ENCODE peak calls at places on chromosomes 5 and 9, in seven cellular contexts. J is CD4-positive, CD25-positive, alpha-beta regulatory T cell; V is body of pancreas; B is uterus; O is Karpas-422; X is heart left ventricle; C is psoas muscle. S is an unnamed sample.

GRCh38 chr5:33588654-33589372 is 148.0 kb downstream of the TARS1 start:
- DNase-seq in O (peak; percentile 90), J (peak; percentile 32), B (no peak), V (no peak), C (peak; percentile 50), X (no peak), S (no peak)

GRCh38 chr5:158847772-158848171 is 251.9 kb downstream of the EBF1 start:
- DNase-seq in V (no peak), C (no peak), X (no peak), J (no peak), B (no peak), O (peak; percentile 55), S (no peak)

GRCh38 chr5:91306497-91306896 is 76.6 kb downstream of the ARRDC3 start:
- DNase-seq in C (no peak), B (no peak), O (no peak), V (peak; percentile 30), J (no peak), X (no peak), S (no peak)

GRCh38 chr5:2020730-2021129 is 138.0 kb upstream of the IRX4 start:
- DNase-seq in J (no peak), O (no peak), C (no peak), V (no peak), X (no peak), B (no peak), S (no peak)

GRCh38 chr5:82748688-82749091 is 328.5 kb downstream of the TMEM167A start:
- DNase-seq in O (no peak), V (no peak), C (no peak), X (no peak), J (peak; percentile 1), B (no peak), S (no peak)

GRCh38 chr5:113112435-113112834 is 135.8 kb downstream of the DCP2 start:
- DNase-seq in V (peak; percentile 31), O (no peak), B (no peak), J (no peak), X (peak; percentile 44), C (no peak), S (no peak)

GRCh38 chr5:179143446-179143845 is 83.3 kb downstream of the ZNF354C start:
- DNase-seq in C (peak; percentile 50), X (no peak), V (no peak), O (peak; percentile 62), B (no peak), J (no peak), S (no peak)

GRCh38 chr5:58201922-58202648 is 257.8 kb downstream of the PLK2 start:
- DNase-seq in J (no peak), X (no peak), O (no peak), V (no peak), C (no peak), B (no peak), S (no peak)

GRCh38 chr5:157342822-157343402 is 77.0 kb downstream of the CYFIP2 start:
- DNase-seq in X (no peak), V (peak; percentile 24), C (peak; percentile 55), J (peak; percentile 23), O (peak; percentile 56), B (no peak), S (peak; percentile 70)

GRCh38 chr5:10768304-10768899 is 7.4 kb upstream of the DAP start:
- DNase-seq in C (no peak), J (no peak), V (no peak), X (no peak), B (no peak), O (no peak), S (no peak)

GRCh38 chr9:98380065-98380681 is 124.7 kb upstream of the TBC1D2 start:
- DNase-seq in X (no peak), V (peak; percentile 41), B (no peak), J (no peak), C (no peak), O (peak; percentile 60), S (no peak)

GRCh38 chr5:16253856-16254255 is 74.3 kb upstream of the MARCHF11 start:
- DNase-seq in B (no peak), V (no peak), C (no peak), J (no peak), X (no peak), O (no peak), S (no peak)

GRCh38 chr9:99870126-99870525 is 36.3 kb upstream of the STX17 start:
- DNase-seq in X (no peak), B (no peak), J (no peak), O (no peak), C (no peak), V (no peak), S (no peak)

GRCh38 chr5:124371121-124371706 is 375.2 kb downstream of the ZNF608 start:
- DNase-seq in B (peak; percentile 72), O (no peak), J (no peak), C (no peak), X (peak; percentile 55), V (peak; percentile 40), S (peak; percentile 87)

GRCh38 chr9:117485176-117485575 is 70.3 kb upstream of the ASTN2 start:
- DNase-seq in C (no peak), O (no peak), B (no peak), X (no peak), J (no peak), V (no peak), S (no peak)

GRCh38 chr5:90932052-90932699 is 373.6 kb downstream of the ADGRV1 start:
- DNase-seq in J (peak; percentile 32), C (no peak), V (peak; percentile 56), B (peak; percentile 55), X (no peak), O (peak; percentile 59), S (no peak)

GRCh38 chr5:178416919-178417318 is 173.3 kb downstream of the COL23A1 start:
- DNase-seq in J (no peak), C (no peak), X (no peak), B (no peak), O (no peak), V (no peak), S (no peak)

GRCh38 chr5:37839441-37840035 is 303 bp downstream of the GDNF start:
- DNase-seq in C (peak; percentile 78), O (no peak), B (peak; percentile 34), X (peak; percentile 47), V (peak; percentile 29), J (no peak), S (peak; percentile 89)

DNA sequence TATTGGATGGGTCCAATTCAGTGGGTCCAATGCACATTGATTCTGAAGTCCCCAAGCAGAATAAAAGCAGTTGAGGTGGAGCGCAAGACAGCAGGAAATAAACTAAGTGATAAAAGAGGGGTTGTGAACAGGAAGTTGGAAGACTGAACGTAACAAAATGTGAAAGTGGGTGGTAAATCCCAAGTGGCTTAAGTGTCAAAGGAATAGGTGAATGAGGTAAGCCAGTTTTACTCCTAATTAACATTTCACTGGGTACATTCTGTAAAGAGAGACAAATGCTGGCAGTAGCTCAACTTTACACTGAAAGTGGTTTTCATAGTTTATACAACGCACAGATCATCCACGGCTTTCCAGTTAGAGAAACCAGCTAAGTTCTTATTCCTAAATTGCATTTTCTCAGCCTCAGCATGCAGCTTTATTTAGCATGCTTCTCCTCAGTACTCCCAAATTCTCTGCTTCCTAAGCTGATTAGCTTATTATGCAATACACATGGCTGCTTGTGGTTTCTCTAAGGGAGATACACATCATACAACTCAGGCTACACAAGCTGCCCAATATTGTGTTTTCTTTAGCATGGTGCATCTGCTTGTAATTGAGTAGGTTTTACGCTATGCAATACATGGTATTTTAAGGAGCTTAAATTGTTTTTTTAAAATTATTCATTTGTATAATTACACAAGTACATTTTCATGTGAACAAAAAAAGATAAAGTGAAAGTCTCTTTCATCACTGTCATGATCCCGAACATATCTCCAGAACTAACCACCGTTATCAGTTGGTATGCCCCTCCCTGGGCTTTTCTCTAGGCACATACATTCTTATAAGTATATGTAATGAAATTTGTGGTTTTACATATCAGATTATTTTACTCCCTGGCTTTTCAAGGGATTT is 34.2 kb upstream of the HSD17B4 start:
- DNase-seq in B (no peak), X (no peak), O (peak; percentile 52), C (no peak), V (no peak), J (no peak), S (no peak)
- H3K4me3 ChIP-seq in B (no peak overlapping the region), X (no peak overlapping the region), O (peak overlapping the region; percentile 30), C (no peak overlapping the region), V (no peak overlapping the region), J (no peak overlapping the region), S (no peak overlapping the region)

GRCh38 chr9:8852301-8852864 is 1052.8 kb upstream of the DMAC1 start:
- DNase-seq in X (no peak), C (no peak), J (no peak), V (no peak), O (no peak), B (no peak), S (no peak)
- H3K4me3 ChIP-seq in X (no peak overlapping the region), C (no peak overlapping the region), J (no peak overlapping the region), V (no peak overlapping the region), O (no peak overlapping the region), B (no peak overlapping the region), S (no peak overlapping the region)

GRCh38 chr5:92544042-92544441 is 1037.0 kb downstream of the NR2F1-AS1 start:
- DNase-seq in V (no peak), O (no peak), J (no peak), C (no peak), B (no peak), X (no peak), S (no peak)
- H3K4me3 ChIP-seq in V (no peak overlapping the region), O (no peak overlapping the region), J (no peak overlapping the region), C (no peak overlapping the region), B (no peak overlapping the region), X (no peak overlapping the region), S (no peak overlapping the region)

DNA sequence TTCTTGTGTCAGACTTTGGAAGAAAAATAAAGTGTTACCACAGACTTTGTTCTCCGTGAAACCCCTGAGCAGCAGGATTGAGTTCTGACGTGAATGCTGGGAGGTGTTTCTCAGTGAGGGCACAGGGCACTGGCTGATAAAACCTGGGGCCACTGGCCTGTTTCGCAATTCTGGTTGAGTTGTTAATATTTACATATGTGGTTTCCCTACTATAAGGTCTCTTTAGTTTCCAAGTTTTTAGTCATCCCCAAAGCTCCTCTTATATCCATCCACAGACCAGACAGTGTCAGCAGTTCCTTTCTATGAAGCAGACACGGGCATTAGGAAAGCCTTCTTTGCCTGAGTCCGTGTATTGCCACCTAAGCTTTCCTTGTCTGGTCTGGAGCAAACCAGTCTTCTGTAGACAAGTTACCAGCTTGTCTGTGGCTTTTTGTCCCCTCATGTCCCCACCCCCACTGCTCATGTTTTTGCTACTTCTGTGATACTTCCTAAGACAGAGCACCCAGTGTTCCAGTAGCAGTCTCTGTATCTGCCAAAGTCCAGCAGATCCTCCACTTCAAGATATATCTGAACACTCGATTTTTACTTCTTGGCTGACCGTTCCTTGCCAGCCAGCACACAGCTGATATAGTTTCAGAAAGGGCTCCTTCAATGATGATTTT is 42.0 kb downstream of the ACO1 start:
- DNase-seq in V (peak; percentile 91), J (no peak), C (no peak), O (no peak), X (no peak), B (no peak), S (no peak)
- H3K4me3 ChIP-seq in V (no peak overlapping the region), J (no peak overlapping the region), C (no peak overlapping the region), O (no peak overlapping the region), X (no peak overlapping the region), B (no peak overlapping the region), S (no peak overlapping the region)

DNA sequence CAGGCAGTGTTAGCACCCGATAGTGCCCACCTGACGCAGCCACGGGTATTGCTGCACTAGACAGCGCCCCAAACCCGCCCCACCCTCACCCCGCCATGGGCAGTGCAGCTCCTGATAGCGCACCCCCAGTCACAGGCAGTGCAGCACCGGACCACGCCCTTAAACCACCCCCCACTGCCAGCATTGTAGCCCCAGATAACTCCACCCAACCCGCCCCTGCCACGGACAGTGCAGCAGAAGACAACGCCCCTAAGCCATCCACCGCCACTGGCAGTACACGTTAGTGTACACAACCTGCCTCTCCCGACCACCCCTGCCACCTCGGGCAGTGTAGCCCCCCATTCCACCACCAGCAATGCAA is 825 bp upstream of the PCAT7 start:
- DNase-seq in C (no peak), X (no peak), B (no peak), O (no peak), J (no peak), V (no peak), S (no peak)
- H3K4me3 ChIP-seq in C (peak overlapping the region; percentile 46), X (no peak overlapping the region), B (no peak overlapping the region), O (no peak overlapping the region), J (no peak overlapping the region), V (no peak overlapping the region), S (no peak overlapping the region)

S was measured in lower leg skin.